ENCODE peak calls at places on chromosomes 2 and 18, in seven cellular contexts. D is CD4-positive, alpha-beta memory T cell; H is ovary; E is IMR-90; M is right cardiac atrium; Z is neural progenitor cell; W is Panc1. V is an unnamed sample.

GRCh38 chr2:221779614-221780067 is 207.5 kb upstream of the EPHA4 start:
- DNase-seq in D (no peak), H (no peak), E (peak; percentile 81), M (peak; percentile 26), Z (no peak), W (no peak), V (no peak)

GRCh38 chr18:25587545-25587944 is 235.6 kb upstream of the ZNF521 start:
- DNase-seq in D (no peak), H (no peak), E (no peak), M (no peak), Z (no peak), W (no peak), V (no peak)

GRCh38 chr2:71832388-71832787 is 315.3 kb downstream of the CYP26B1 start:
- DNase-seq in D (no peak), H (no peak), E (no peak), M (no peak), Z (no peak), W (no peak), V (no peak)

GRCh38 chr18:72375628-72376027 is 168.5 kb downstream of the CBLN2 start:
- DNase-seq in D (no peak), H (no peak), E (peak; percentile 28), M (no peak), Z (no peak), W (no peak), V (no peak)

GRCh38 chr2:150526827-150527226 is 39.4 kb upstream of the RND3 start:
- DNase-seq in D (no peak), H (no peak), E (peak; percentile 94), M (no peak), Z (no peak), W (peak; percentile 84), V (peak; percentile 79)

GRCh38 chr2:11819235-11819729 is 72.8 kb downstream of the LPIN1 start:
- DNase-seq in D (no peak), H (no peak), E (no peak), M (no peak), Z (no peak), W (no peak), V (no peak)

GRCh38 chr2:196758474-196759377 is 40.8 kb downstream of the GTF3C3 start:
- DNase-seq in D (no peak), H (no peak), E (peak; percentile 46), M (no peak), Z (no peak), W (no peak), V (no peak)

GRCh38 chr2:100395532-100396350 is 21.7 kb downstream of the CHST10 start:
- DNase-seq in D (no peak), H (no peak), E (no peak), M (no peak), Z (no peak), W (no peak), V (no peak)

GRCh38 chr2:45510701-45511420 is 100.2 kb downstream of the SRBD1 start:
- DNase-seq in D (no peak), H (no peak), E (no peak), M (no peak), Z (no peak), W (no peak), V (no peak)

DNA sequence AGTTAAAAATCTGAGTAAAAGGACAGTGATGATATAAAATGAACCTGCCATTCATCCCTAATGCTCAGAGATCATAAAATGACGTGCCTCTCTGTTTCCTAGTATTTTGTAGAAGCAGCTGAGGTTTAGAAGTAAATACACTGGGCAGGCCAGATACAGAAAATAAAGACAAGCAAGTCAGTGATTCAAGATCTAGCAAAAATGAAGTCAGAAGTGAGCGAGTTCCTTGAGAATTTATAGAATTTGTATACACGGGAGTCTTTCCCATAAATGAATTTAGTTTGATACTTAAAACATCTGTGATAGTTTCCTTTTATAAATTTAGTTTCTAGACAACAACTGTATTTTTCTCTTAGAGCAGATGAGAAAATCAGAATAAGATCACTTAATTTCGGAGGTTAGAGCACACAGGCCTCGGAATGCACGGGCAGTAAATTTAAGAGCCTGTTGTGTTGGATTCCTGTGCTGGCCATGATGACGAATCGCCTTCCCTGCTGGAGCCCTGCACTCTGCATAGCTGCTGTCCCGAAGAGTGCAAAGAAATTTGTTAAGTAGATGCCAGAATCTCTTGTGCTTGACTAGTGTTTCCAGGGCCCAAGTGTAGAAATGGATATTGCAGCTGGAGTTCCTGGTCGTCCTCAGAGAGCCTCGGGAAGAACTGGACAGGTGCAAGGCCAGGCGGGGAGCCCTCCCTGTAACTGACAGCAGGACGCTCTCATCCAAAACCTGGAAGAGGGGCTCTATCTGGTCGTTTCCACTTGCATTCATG is 83.7 kb upstream of the RBM44 start:
- DNase-seq in D (no peak), H (no peak), E (peak; percentile 66), M (peak; percentile 73), Z (peak; percentile 61), W (no peak), V (peak; percentile 52)
- H3K4me3 ChIP-seq in D (no peak overlapping the region), H (no peak overlapping the region), E (no peak overlapping the region), M (no peak overlapping the region), Z (no peak overlapping the region), W (no peak overlapping the region), V (peak overlapping the region; percentile 43)

GRCh38 chr18:50194623-50195532 is at the start of gene MYO5B:
- DNase-seq in D (peak; percentile 34), H (no peak), E (no peak), M (peak; percentile 70), Z (peak; percentile 92), W (no peak), V (peak; percentile 75)
- H3K27me3 ChIP-seq in D (peaks cover 22% of the 10 kb centered on the region), H (no peaks in the 10 kb centered on the region), E (peaks cover 41% of the 10 kb centered on the region), M (no peaks in the 10 kb centered on the region), Z (peaks cover 84% of the 10 kb centered on the region), W (peaks cover 10% of the 10 kb centered on the region), V (no peaks in the 10 kb centered on the region)

GRCh38 chr2:28632791-28633190 is 118.8 kb upstream of the PPP1CB start:
- DNase-seq in D (no peak), H (no peak), E (no peak), M (no peak), Z (no peak), W (no peak), V (no peak)

GRCh38 chr2:28633739-28634138 is 117.9 kb upstream of the PPP1CB start:
- DNase-seq in D (no peak), H (peak; percentile 43), E (peak; percentile 90), M (no peak), Z (peak; percentile 46), W (no peak), V (peak; percentile 79)

GRCh38 chr2:28630341-28630740 is 121.3 kb upstream of the PPP1CB start:
- DNase-seq in D (no peak), H (no peak), E (no peak), M (no peak), Z (no peak), W (no peak), V (no peak)

GRCh38 chr2:28633204-28633603 is 118.4 kb upstream of the PPP1CB start:
- DNase-seq in D (no peak), H (no peak), E (no peak), M (no peak), Z (no peak), W (no peak), V (no peak)

DNA sequence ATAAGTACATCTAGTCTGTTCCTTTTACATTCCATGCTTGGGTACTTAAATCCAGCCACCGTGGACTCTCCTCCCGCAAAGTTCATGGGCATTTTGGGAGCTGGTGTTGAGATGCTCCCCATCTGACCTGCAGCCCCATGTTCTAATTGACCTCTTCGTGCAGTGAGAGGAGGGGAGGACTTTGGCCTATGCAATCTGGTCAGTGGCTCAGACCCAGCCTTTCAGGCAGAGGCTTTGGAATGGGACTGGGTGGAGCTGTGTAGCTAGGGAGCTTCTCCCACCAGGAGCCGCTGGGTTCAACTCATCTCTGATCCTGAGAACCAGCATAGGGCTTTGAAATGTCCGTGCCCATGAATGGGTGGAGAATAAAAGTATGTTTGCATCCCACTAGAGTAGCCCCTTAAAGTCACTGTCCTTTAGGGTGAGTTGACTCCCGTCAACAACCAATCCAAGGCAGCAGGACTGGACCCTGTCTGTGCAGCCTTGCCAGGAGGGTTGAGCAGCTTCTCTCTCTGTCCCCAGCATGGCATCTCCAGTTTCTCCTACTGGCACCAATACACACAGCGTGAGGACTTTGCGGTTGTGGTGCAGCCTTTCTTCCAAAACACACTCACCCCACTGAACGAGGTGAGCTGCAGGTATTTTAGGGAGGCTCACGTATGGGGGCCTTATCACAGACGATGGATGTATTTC is 120.0 kb upstream of the PPP1CB start:
- DNase-seq in D (no peak), H (no peak), E (no peak), M (peak; percentile 66), Z (no peak), W (no peak), V (no peak)
- H3K4me1 ChIP-seq in D (peaks cover 14% of the 10 kb centered on the region), H (peaks cover 34% of the 10 kb centered on the region), E (peaks cover 19% of the 10 kb centered on the region), M (peaks cover 27% of the 10 kb centered on the region), Z (peaks cover 10% of the 10 kb centered on the region), W (no peaks in the 10 kb centered on the region), V (peaks cover 34% of the 10 kb centered on the region)

GRCh38 chr2:233084488-233084887 is 24.3 kb downstream of the INPP5D start:
- DNase-seq in D (peak; percentile 55), H (no peak), E (no peak), M (peak; percentile 78), Z (peak; percentile 24), W (no peak), V (no peak)

GRCh38 chr2:233082222-233082933 is 22.2 kb downstream of the INPP5D start:
- DNase-seq in D (no peak), H (no peak), E (no peak), M (no peak), Z (no peak), W (no peak), V (no peak)

GRCh38 chr2:233083782-233084181 is 23.6 kb downstream of the INPP5D start:
- DNase-seq in D (peak; percentile 58), H (no peak), E (no peak), M (no peak), Z (no peak), W (no peak), V (no peak)

GRCh38 chr2:233081731-233082221 is 21.6 kb downstream of the INPP5D start:
- DNase-seq in D (no peak), H (no peak), E (no peak), M (no peak), Z (no peak), W (no peak), V (no peak)

GRCh38 chr2:233082934-233083755 is 23.0 kb downstream of the INPP5D start:
- DNase-seq in D (no peak), H (no peak), E (no peak), M (no peak), Z (no peak), W (no peak), V (no peak)
- H3K4me3 ChIP-seq in D (no peak overlapping the region), H (no peak overlapping the region), E (no peak overlapping the region), M (no peak overlapping the region), Z (no peak overlapping the region), W (no peak overlapping the region), V (no peak overlapping the region)

GRCh38 chr2:216971632-216972031 is 111.8 kb upstream of the TNP1 start:
- DNase-seq in D (no peak), H (no peak), E (no peak), M (peak; percentile 49), Z (no peak), W (no peak), V (no peak)
- H3K27me3 ChIP-seq in D (no peaks in the 10 kb centered on the region), H (no peaks in the 10 kb centered on the region), E (peaks cover 4% of the 10 kb centered on the region), M (no peaks in the 10 kb centered on the region), Z (no peaks in the 10 kb centered on the region), W (no peaks in the 10 kb centered on the region), V (no peaks in the 10 kb centered on the region)

GRCh38 chr2:101689120-101689827 is 8.2 kb upstream of the MAP4K4 start:
- DNase-seq in D (no peak), H (no peak), E (no peak), M (no peak), Z (no peak), W (no peak), V (no peak)
- H3K4me1 ChIP-seq in D (peaks cover 14% of the 10 kb centered on the region), H (no peaks in the 10 kb centered on the region), E (no peaks in the 10 kb centered on the region), M (peaks cover 3% of the 10 kb centered on the region), Z (no peaks in the 10 kb centered on the region), W (no peaks in the 10 kb centered on the region), V (peaks cover 21% of the 10 kb centered on the region)